ENCODE peak calls at places on chromosomes 13 and 19, in nine cellular contexts. K, U, Q, D, R, V, J, X and S are unnamed samples. For H3K9me2, the result is how much of the 10 kb centered on the place peaks cover.

GRCh38 chr19:18848860-18849661 is 17.3 kb downstream of the UPF1 start:
- DNase-seq in Q (no peak), D (no peak), J (peak), V (no peak), K (peak), R (no peak), X (no peak), U (no peak), S (no peak)

GRCh38 chr13:113495494-113496251 is 5.2 kb upstream of the DCUN1D2 start:
- DNase-seq in K (no peak), Q (no peak), R (no peak), D (no peak), U (no peak), V (no peak), X (peak), J (no peak), S (peak)

GRCh38 chr19:54431255-54431838 is 16.1 kb downstream of the TTYH1 start:
- DNase-seq in K (no peak), Q (peak), X (no peak), V (peak), J (no peak), D (peak), R (no peak), U (no peak), S (no peak)

GRCh38 chr19:6587093-6587820 is 3.7 kb downstream of the CD70 start:
- DNase-seq in R (peak), K (peak), U (no peak), X (peak), J (no peak), V (no peak), Q (no peak), D (no peak), S (no peak)

GRCh38 chr13:113468461-113469147 is 15.3 kb upstream of the ADPRHL1 start:
- DNase-seq in D (no peak), X (no peak), V (no peak), J (no peak), Q (no peak), U (no peak), R (no peak), K (no peak), S (no peak)

GRCh38 chr13:99126821-99127220 is 73.8 kb upstream of the UBAC2 start:
- DNase-seq in X (no peak), R (no peak), U (no peak), Q (no peak), J (no peak), V (no peak), D (no peak), K (no peak), S (no peak)

GRCh38 chr13:47109028-47109427 is 212.2 kb upstream of the HTR2A start:
- DNase-seq in V (no peak), J (no peak), D (peak), U (peak), X (no peak), Q (no peak), R (no peak), K (no peak), S (no peak)

GRCh38 chr13:24861617-24862362 is 97.8 kb downstream of the RNF17 start:
- DNase-seq in U (no peak), K (no peak), D (no peak), V (no peak), R (no peak), Q (no peak), J (no peak), X (no peak), S (no peak)

GRCh38 chr19:17953316-17953801 is 13.5 kb upstream of the KCNN1 start:
- DNase-seq in Q (no peak), U (no peak), J (no peak), D (no peak), K (no peak), R (no peak), V (no peak), X (no peak), S (no peak)

GRCh38 chr19:47363758-47364529 is 14.8 kb downstream of the DHX34 start:
- DNase-seq in V (peak), X (peak), J (peak), K (peak), D (no peak), U (no peak), R (no peak), Q (no peak), S (no peak)

GRCh38 chr13:27118428-27119054 is 53.1 kb downstream of the USP12 start:
- DNase-seq in U (no peak), R (no peak), K (no peak), V (no peak), Q (no peak), J (no peak), D (no peak), X (no peak), S (no peak)

GRCh38 chr19:294819-295686 is 3.9 kb upstream of the PLPP2 start:
- DNase-seq in V (no peak), D (no peak), Q (no peak), K (peak), U (peak), X (peak), R (peak), J (peak), S (peak)

GRCh38 chr13:40517486-40518311 is 148.7 kb downstream of the FOXO1 start:
- DNase-seq in Q (no peak), K (no peak), U (no peak), D (no peak), X (no peak), R (peak), J (no peak), V (no peak), S (no peak)

GRCh38 chr19:4140237-4140711 is 13.2 kb upstream of the CREB3L3 start:
- DNase-seq in R (peak), J (peak), V (peak), U (peak), X (peak), D (peak), K (peak), Q (peak), S (peak)

GRCh38 chr13:97285221-97285955 is 63.3 kb downstream of the MBNL2 start:
- DNase-seq in V (no peak), K (no peak), Q (no peak), J (no peak), D (no peak), U (no peak), X (no peak), R (no peak), S (no peak)

GRCh38 chr13:29573190-29573589 is 22.3 kb downstream of the SLC7A1 start:
- DNase-seq in K (peak), R (peak), Q (no peak), X (no peak), U (no peak), J (no peak), D (no peak), V (no peak), S (no peak)

GRCh38 chr19:51311388-51312257 is at the start of gene IGLON5:
- DNase-seq in J (peak), V (no peak), R (no peak), X (peak), D (no peak), K (no peak), Q (no peak), U (no peak), S (peak)

GRCh38 chr13:113664751-113665581 is 2.1 kb upstream of the GRK1 start:
- DNase-seq in R (no peak), Q (no peak), K (no peak), U (no peak), D (no peak), X (no peak), J (no peak), V (no peak), S (no peak)

GRCh38 chr13:73336789-73337188 is 278.0 kb downstream of the KLF5 start:
- DNase-seq in R (no peak), J (no peak), V (peak), U (no peak), X (peak), D (peak), K (no peak), Q (no peak), S (no peak)

GRCh38 chr13:112790735-112791641 is 101.2 kb downstream of the ATP11A start:
- DNase-seq in R (no peak), U (no peak), X (no peak), K (peak), Q (no peak), J (no peak), V (no peak), D (no peak), S (no peak)

GRCh38 chr19:24048261-24048660 is 38.7 kb upstream of the ZNF254 start:
- DNase-seq in V (no peak), K (no peak), D (no peak), Q (no peak), U (no peak), X (peak), J (no peak), R (no peak), S (no peak)

GRCh38 chr13:91894311-91894710 is 495.9 kb downstream of the GPC5 start:
- DNase-seq in U (no peak), D (no peak), J (no peak), R (no peak), X (no peak), Q (no peak), K (no peak), V (no peak), S (no peak)

GRCh38 chr19:20558011-20558410 is 7.6 kb downstream of the ZNF737 start:
- DNase-seq in Q (no peak), D (no peak), V (no peak), U (no peak), J (no peak), X (peak), K (no peak), R (no peak), S (no peak)

GRCh38 chr19:29745253-29745652 is 30.2 kb upstream of the C19orf12 start:
- DNase-seq in V (no peak), U (no peak), R (no peak), Q (no peak), D (no peak), X (peak), J (peak), K (peak), S (no peak)

GRCh38 chr13:67134322-67135129 is 95.6 kb downstream of the PCDH9 start:
- DNase-seq in J (no peak), Q (no peak), U (no peak), D (no peak), R (peak), K (no peak), X (no peak), V (no peak), S (no peak)
- H3K4me3 ChIP-seq in J (peak), Q (no peak), U (no peak), D (no peak), R (peak), K (no peak), X (no peak), V (no peak), S (no peak)

DNA sequence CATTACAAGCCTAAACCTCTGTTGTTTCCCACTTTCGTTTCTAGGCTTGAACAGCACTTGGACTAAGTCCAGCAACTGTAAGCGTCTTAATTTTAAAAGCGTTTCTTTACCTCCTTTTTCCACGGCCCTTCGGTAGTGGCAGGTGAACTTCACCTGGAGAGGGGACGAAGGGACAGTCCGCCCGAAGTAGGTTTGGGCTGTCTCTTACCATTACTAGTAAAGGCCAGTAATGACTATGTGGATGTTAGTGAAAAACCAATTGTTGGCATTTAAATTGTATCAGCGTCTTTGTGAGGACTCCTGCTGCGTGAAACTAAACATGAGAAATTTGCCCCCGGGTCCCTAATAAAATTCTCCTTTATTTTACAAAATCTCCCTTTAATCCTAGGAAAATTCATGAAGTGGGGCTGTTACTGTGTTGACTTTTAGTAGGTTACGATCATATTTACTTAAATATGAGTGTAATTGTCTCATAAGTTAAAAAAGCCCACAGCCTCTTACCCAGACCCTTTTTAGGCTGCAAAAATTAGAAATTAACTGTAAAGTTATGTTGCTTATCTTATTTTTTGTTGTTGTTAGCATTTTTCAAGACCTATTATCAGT is 981 bp downstream of the ITM2B start:
- DNase-seq in K (peak), V (no peak), D (peak), R (no peak), X (peak), Q (no peak), J (no peak), U (no peak), S (peak)
- H3K9me2 ChIP-seq in K (under half), V (under half), D (under half), R (under half), X (under half), Q (under half), J (under half), U (under half), S (under half)

GRCh38 chr19:41859213-41859617 is 840 bp upstream of the RPS19 start:
- DNase-seq in Q (no peak), D (no peak), U (no peak), J (no peak), K (no peak), V (no peak), R (no peak), X (no peak), S (no peak)
- H3K4me3 ChIP-seq in Q (peak), D (peak), U (peak), J (peak), K (peak), V (peak), R (peak), X (peak), S (peak)

DNA sequence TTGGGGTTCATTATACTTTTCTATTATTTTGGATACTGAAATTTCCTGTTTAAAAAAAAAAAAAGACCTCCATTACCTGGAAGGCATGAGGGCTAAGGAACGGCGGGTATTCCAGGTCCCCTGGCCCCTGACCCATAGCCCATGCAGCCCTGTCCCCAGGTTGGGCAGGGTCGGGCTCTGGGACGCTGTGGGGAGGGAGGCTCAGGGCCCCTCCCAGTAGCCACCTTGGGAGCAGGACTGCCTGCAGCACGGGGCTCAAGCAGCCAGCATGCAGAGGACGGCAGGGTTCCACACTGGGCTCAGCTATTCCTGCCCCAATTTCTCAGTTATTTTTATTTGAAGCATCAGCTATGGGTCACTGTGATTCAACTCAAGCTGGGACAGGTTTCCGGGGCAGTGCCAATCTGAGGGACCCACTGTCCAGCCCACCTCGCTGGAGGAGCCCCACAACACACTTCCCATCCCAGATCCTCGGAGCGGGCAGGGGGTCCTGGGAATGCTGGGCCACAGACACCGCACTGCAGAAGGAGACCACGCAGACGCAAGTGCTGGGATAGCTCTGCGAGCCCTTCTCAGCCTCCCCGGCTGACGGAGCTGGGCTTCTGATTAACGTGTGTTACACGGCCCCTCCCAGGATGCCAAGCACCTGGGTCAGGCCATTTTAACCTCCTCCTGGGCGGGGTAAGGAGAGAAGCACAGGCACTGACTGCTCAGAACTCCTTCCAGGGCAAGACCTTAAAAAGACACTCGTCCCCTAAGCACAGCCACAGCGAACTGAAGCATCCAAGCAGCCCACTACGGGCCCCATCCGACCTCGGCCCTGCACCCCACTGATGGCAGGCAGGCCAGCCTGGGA is 60.1 kb downstream of the PEPD start:
- DNase-seq in U (no peak), V (no peak), R (no peak), D (no peak), X (no peak), Q (no peak), K (no peak), J (no peak), S (no peak)
- H3K9me2 ChIP-seq in U (under half), V (under half), R (under half), D (under half), X (under half), Q (under half), K (under half), J (under half), S (under half)

DNA sequence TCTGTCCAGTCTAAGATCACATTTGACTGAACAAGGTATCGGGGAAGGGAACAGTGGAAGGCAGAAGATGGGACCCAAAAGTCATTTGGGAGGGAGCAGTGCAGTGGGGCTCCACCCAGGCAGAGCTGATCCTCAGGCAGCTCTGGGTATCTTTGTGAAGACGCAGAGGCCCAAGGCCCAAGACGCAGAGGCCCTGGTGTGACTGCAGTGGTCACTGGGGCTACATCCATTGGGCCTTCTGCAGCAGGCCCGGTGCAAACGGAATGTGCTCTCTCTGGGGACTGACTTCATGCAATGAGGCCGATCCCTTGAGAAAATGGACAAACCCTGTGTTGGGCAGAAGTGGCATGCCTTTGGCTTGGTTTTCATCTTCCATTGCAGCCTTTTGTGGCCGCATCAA is 463.4 kb upstream of the ZNF507 start:
- DNase-seq in U (no peak), R (no peak), J (no peak), V (no peak), Q (no peak), K (no peak), D (no peak), X (no peak), S (no peak)
- H3K4me3 ChIP-seq in U (no peak), R (no peak), J (no peak), V (no peak), Q (no peak), K (no peak), D (no peak), X (no peak), S (no peak)